ENCODE peak calls at places on chromosomes 3 and 15, in seven cellular contexts. U is kidney, M is astrocyte of the cerebellum, B is foreskin fibroblast, G is fibroblast of lung, Z is hepatocyte, Y is cardiac muscle cell. C is an unnamed sample.

GRCh38 chr3:7204848-7205156 is 343.9 kb downstream of the GRM7 start:
- DNase-seq in U (no peak), Z (no peak), M (no peak), B (no peak), G (no peak), Y (no peak), C (no peak)

GRCh38 chr3:141387446-141388030 is 19.2 kb downstream of the ZBTB38 start:
- DNase-seq in B (no peak), M (no peak), G (no peak), U (no peak), Z (no peak), Y (no peak), C (no peak)

GRCh38 chr15:89672221-89673161 is 6.7 kb downstream of the PLIN1 start:
- DNase-seq in M (no peak), G (peak), Y (peak), U (no peak), Z (no peak), B (peak), C (no peak)

GRCh38 chr15:97841558-97841957 is 118.9 kb upstream of the ARRDC4 start:
- DNase-seq in U (no peak), Z (no peak), Y (no peak), B (no peak), G (no peak), M (no peak), C (no peak)

GRCh38 chr3:133935843-133936825 is 40.5 kb upstream of the RAB6B start:
- DNase-seq in Z (no peak), U (no peak), M (no peak), G (no peak), B (no peak), Y (no peak), C (no peak)

GRCh38 chr3:16352428-16352827 is 87.4 kb downstream of the OXNAD1 start:
- DNase-seq in Y (no peak), G (no peak), B (no peak), M (no peak), U (no peak), Z (no peak), C (no peak)

GRCh38 chr3:115100172-115100571 is 46.9 kb downstream of the ZBTB20 start:
- DNase-seq in B (peak), G (peak), Y (peak), M (peak), Z (peak), U (no peak), C (no peak)

GRCh38 chr3:127150915-127151564 is 41.9 kb upstream of the PRR23E start:
- DNase-seq in M (no peak), B (no peak), G (no peak), Z (no peak), U (peak), Y (no peak), C (no peak)

GRCh38 chr3:159922861-159923312 is 65.7 kb upstream of the IL12A start:
- DNase-seq in G (no peak), Z (no peak), M (no peak), B (no peak), U (no peak), Y (no peak), C (no peak)

GRCh38 chr15:90665288-90666134 is 51.6 kb upstream of the BLM start:
- DNase-seq in B (peak), M (no peak), U (peak), Z (no peak), G (peak), Y (peak), C (no peak)

GRCh38 chr3:124981472-124981871 is 46.9 kb upstream of the MUC13 start:
- DNase-seq in B (no peak), Z (peak), U (no peak), M (no peak), G (no peak), Y (no peak), C (no peak)

GRCh38 chr15:33278816-33279612 is 31.8 kb upstream of the RYR3 start:
- DNase-seq in Z (peak), U (peak), Y (peak), M (peak), B (peak), G (peak), C (peak)

GRCh38 chr15:89199734-89200133 is 21.6 kb downstream of the RLBP1 start:
- DNase-seq in Y (no peak), B (no peak), U (no peak), G (no peak), M (no peak), Z (no peak), C (no peak)

GRCh38 chr3:177441813-177442646 is 244.7 kb upstream of the TBL1XR1 start:
- DNase-seq in B (peak), G (peak), Z (no peak), M (no peak), Y (no peak), U (no peak), C (no peak)

GRCh38 chr15:85333132-85333831 is 47.1 kb upstream of the AKAP13 start:
- DNase-seq in Y (peak), B (peak), Z (peak), M (peak), G (peak), U (no peak), C (peak)

GRCh38 chr15:99983171-99983891 is 250.1 kb upstream of the LYSMD4 start:
- DNase-seq in Z (no peak), M (no peak), B (no peak), U (peak), Y (peak), G (peak), C (no peak)

GRCh38 chr15:74653426-74654082 is 37.9 kb downstream of the CLK3 start:
- DNase-seq in Y (peak), B (peak), G (peak), U (no peak), Z (no peak), M (peak), C (peak)

GRCh38 chr3:114498779-114499370 is 205.0 kb downstream of the TIGIT start:
- DNase-seq in U (no peak), Y (peak), B (peak), M (peak), Z (peak), G (peak), C (peak)

GRCh38 chr15:79412010-79412409 is 20.1 kb upstream of the MINAR1 start:
- DNase-seq in G (no peak), B (no peak), M (no peak), U (peak), Z (no peak), Y (no peak), C (no peak)
- TF ChIP-seq CTCF in G (no peak), B (no peak), M (no peak), U (no peak), Z (no peak), Y (no peak), C (no peak)

GRCh38 chr3:56811545-56812202 is 9.9 kb upstream of the ARHGEF3 start:
- DNase-seq in G (no peak), Z (no peak), Y (no peak), M (no peak), B (no peak), U (no peak), C (no peak)
- H3K4me3 ChIP-seq in G (no peak), Z (no peak), Y (no peak), M (no peak), B (no peak), U (no peak), C (no peak)

GRCh38 chr15:95624616-95625361 is 705.7 kb upstream of the NR2F2 start:
- DNase-seq in Z (no peak), B (no peak), Y (no peak), U (no peak), M (no peak), G (peak), C (no peak)
- TF ChIP-seq CTCF in Z (no peak), B (no peak), Y (no peak), U (no peak), M (no peak), G (no peak), C (no peak)

DNA sequence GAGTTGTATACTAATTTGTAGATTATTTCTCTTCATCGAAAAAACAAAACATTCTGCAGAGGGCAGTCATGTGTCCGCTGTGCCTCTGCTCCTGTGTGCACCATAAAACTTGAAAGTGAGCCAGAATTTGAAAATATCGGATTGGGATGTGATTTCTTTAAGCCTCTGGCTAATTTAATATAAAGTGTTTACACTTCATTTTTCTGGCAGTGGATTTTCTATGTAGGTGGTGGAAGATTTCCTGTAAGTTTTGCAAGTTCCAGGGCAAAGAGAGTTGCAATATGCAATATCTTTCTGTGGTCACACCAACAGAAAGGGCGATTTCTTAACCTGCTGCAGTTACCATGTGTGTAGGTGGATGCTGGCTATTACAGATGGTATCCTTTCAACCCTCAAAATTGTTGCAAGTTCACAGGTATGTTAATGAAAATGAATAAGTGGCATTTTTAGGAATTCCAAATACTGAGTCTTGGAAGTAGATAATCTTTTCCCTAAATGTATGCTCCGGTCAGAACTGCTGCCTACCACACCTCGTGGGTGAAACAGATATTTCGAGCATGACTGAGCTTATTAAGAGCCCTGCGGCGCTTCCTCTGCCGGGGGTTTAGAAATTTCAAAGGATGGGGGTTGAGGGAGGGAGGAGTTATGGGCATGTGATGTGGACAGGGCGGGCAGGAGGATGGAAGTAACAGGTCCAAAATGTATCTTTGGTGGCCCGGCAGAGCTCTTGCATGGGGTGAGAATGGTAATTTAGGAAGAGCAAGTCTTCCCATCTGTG is 134.0 kb downstream of the PGPEP1L start:
- DNase-seq in M (no peak), G (peak), Z (no peak), Y (peak), U (no peak), B (peak), C (no peak)
- H3K4me3 ChIP-seq in M (peak), G (peak), Z (no peak), Y (no peak), U (no peak), B (peak), C (peak)

DNA sequence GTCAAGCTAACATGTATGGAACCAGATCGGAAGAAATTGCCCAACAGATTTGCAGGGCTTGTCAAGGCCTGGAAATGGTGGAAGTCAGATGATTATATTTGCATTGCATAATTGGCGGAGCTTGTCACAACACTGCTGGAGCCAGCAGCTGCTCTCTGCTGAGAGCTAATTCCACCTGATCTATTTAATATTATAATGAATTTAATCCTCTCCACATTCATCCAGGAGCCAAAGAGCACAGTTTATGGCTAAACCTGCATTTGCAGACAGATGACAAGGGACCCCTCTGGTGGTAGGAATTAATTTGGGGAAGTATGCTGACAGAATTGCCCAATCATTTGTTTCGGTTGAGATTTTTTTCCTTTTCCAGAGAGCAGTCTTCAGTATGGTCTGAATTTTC is 730.2 kb downstream of the TUSC7 start:
- DNase-seq in Y (peak), M (peak), G (peak), B (peak), U (no peak), Z (no peak), C (no peak)
- TF ChIP-seq CTCF in Y (peak), M (peak), G (peak), B (peak), U (no peak), Z (peak), C (peak)

DNA sequence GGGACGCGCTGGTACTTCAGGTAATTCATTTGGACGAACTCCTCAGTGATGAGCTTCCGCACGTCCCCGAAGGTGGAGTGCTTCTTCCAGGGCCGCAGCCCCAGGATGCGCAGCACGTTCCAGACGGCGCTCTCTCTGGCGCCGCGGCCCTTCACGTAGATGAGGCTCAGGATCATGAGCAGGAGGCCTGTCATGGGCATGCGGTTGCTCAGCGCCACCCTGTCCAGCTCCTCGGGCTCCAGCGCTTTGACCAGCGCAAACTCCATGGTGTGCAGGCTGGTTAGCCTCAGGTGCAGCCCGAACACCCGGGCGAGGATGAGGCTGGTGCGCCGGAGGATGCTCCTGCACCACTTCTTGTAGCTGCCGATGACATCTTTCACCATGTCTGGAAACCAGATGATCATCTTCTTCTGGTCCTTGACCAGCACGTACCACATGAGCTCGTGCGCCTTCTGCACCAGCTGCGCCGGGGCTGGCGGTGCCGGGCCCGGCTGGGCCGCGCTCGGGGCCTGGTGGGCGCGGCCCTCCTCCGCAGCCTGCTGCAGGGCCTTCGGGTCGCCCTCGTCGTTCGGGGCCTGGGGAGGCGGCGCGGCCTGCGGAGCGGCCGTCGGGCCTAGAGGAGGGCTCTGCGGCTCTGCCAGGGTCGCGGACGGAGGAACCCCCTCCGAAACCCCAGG is 501 bp downstream of the NDN start:
- DNase-seq in Y (peak), Z (peak), M (no peak), G (peak), B (peak), U (peak), C (no peak)
- H3K4me3 ChIP-seq in Y (peak), Z (peak), M (peak), G (peak), B (peak), U (peak), C (peak)

GRCh38 chr3:136595862-136596697 is 156.1 kb downstream of the STAG1 start:
- DNase-seq in B (no peak), U (no peak), G (no peak), M (no peak), Z (no peak), Y (peak), C (no peak)
- TF ChIP-seq CTCF in B (no peak), U (no peak), G (no peak), M (no peak), Z (no peak), Y (no peak), C (no peak)